ENCODE peak calls at places on chromosome 9, in ten cellular contexts. Q is right lobe of liver, J is sigmoid colon, W is transverse colon, D is hepatocyte, L is lower lobe of right lung, T is left lung, X is Peyer's patch, G is MM.1S, I is AG04450. R is an unnamed sample.

GRCh38 chr9:124285903-124286291 is 28.1 kb downstream of the NEK6 start:
- DNase-seq in Q (peak; percentile 75), J (peak; percentile 95), W (peak; percentile 80), D (peak; percentile 74), L (peak; percentile 81), T (peak; percentile 93), X (peak; percentile 85), G (peak; percentile 93), I (peak; percentile 97), R (peak; percentile 60)

GRCh38 chr9:20315672-20316071 is 306.6 kb downstream of the MLLT3 start:
- DNase-seq in Q (no peak), J (no peak), W (no peak), D (peak; percentile 31), L (no peak), T (no peak), X (no peak), G (no peak), I (peak; percentile 55), R (no peak)

GRCh38 chr9:112037281-112038016 is 137.6 kb downstream of the SUSD1 start:
- DNase-seq in Q (no peak), J (no peak), W (peak; percentile 32), D (no peak), L (no peak), T (no peak), X (peak; percentile 71), G (peak; percentile 73), I (peak; percentile 53), R (no peak)

GRCh38 chr9:38309324-38310195 is 82.9 kb upstream of the ALDH1B1 start:
- DNase-seq in Q (no peak), J (no peak), W (no peak), D (peak; percentile 25), L (no peak), T (no peak), X (no peak), G (no peak), I (no peak), R (no peak)

GRCh38 chr9:116565986-116566385 is 121.1 kb upstream of the TRIM32 start:
- DNase-seq in Q (no peak), J (no peak), W (no peak), D (no peak), L (no peak), T (no peak), X (no peak), G (no peak), I (no peak), R (no peak)

GRCh38 chr9:127154003-127154389 is 31.6 kb upstream of the ANGPTL2 start:
- DNase-seq in Q (no peak), J (peak; percentile 61), W (no peak), D (no peak), L (no peak), T (no peak), X (no peak), G (no peak), I (no peak), R (no peak)

GRCh38 chr9:127450170-127450830 is 906 bp downstream of the RPL12 start:
- DNase-seq in Q (no peak), J (no peak), W (no peak), D (peak; percentile 60), L (no peak), T (no peak), X (no peak), G (no peak), I (peak; percentile 26), R (no peak)

GRCh38 chr9:130532426-130532825 is 47.0 kb upstream of the FUBP3 start:
- DNase-seq in Q (no peak), J (no peak), W (no peak), D (no peak), L (no peak), T (no peak), X (no peak), G (no peak), I (no peak), R (no peak)

GRCh38 chr9:36142510-36143161 is 6.1 kb downstream of the GLIPR2 start:
- DNase-seq in Q (peak; percentile 56), J (peak; percentile 69), W (peak; percentile 42), D (no peak), L (no peak), T (no peak), X (no peak), G (no peak), I (no peak), R (no peak)

GRCh38 chr9:36881316-36882116 is 152.6 kb downstream of the PAX5 start:
- DNase-seq in Q (peak; percentile 44), J (peak; percentile 48), W (no peak), D (no peak), L (no peak), T (no peak), X (no peak), G (no peak), I (no peak), R (no peak)

GRCh38 chr9:78510035-78510434 is 213.1 kb downstream of the PSAT1 start:
- DNase-seq in Q (no peak), J (no peak), W (no peak), D (no peak), L (no peak), T (no peak), X (no peak), G (no peak), I (no peak), R (no peak)

GRCh38 chr9:71604197-71605063 is 163.9 kb downstream of the CEMIP2 start:
- DNase-seq in Q (peak; percentile 77), J (peak; percentile 83), W (peak; percentile 81), D (peak; percentile 89), L (peak; percentile 75), T (peak; percentile 79), X (peak; percentile 78), G (peak; percentile 61), I (peak; percentile 54), R (peak; percentile 66)

GRCh38 chr9:13278368-13279246 is 885 bp downstream of the MPDZ start:
- DNase-seq in Q (peak; percentile 60), J (peak; percentile 88), W (peak; percentile 24), D (peak; percentile 69), L (peak; percentile 50), T (peak; percentile 46), X (no peak), G (no peak), I (no peak), R (peak; percentile 51)

GRCh38 chr9:111258209-111258877 is 71.7 kb downstream of the OR2K2 start:
- DNase-seq in Q (no peak), J (peak; percentile 64), W (no peak), D (peak; percentile 38), L (no peak), T (no peak), X (no peak), G (no peak), I (no peak), R (no peak)

GRCh38 chr9:21677834-21678233 is 124.6 kb upstream of the MTAP start:
- DNase-seq in Q (no peak), J (no peak), W (no peak), D (no peak), L (no peak), T (no peak), X (no peak), G (no peak), I (no peak), R (no peak)

GRCh38 chr9:70021026-70021571 is 22.5 kb upstream of the MAMDC2 start:
- DNase-seq in Q (no peak), J (no peak), W (no peak), D (no peak), L (no peak), T (no peak), X (no peak), G (no peak), I (peak; percentile 79), R (peak; percentile 61)

GRCh38 chr9:116737137-116737546 is 50.0 kb downstream of the TRIM32 start:
- DNase-seq in Q (peak; percentile 85), J (peak; percentile 74), W (peak; percentile 70), D (peak; percentile 92), L (peak; percentile 82), T (peak; percentile 74), X (peak; percentile 44), G (peak; percentile 68), I (peak; percentile 47), R (peak; percentile 73)

GRCh38 chr9:79883073-79883645 is 311.4 kb downstream of the TLE4 start:
- DNase-seq in Q (no peak), J (no peak), W (peak; percentile 26), D (no peak), L (no peak), T (no peak), X (peak; percentile 74), G (no peak), I (no peak), R (peak; percentile 20)

GRCh38 chr9:137141976-137142936 is 3.3 kb downstream of the GRIN1 start:
- DNase-seq in Q (peak; percentile 44), J (no peak), W (no peak), D (no peak), L (no peak), T (no peak), X (no peak), G (no peak), I (no peak), R (no peak)
- H3K27me3 ChIP-seq in Q (no peaks in the 10 kb centered on the region), J (peaks cover 36% of the 10 kb centered on the region), W (peaks cover 84% of the 10 kb centered on the region), D (peaks cover 59% of the 10 kb centered on the region), L (peaks cover 81% of the 10 kb centered on the region), T (peaks cover 92% of the 10 kb centered on the region), X (peaks cover 22% of the 10 kb centered on the region), G (peaks cover 71% of the 10 kb centered on the region), I (peaks cover 41% of the 10 kb centered on the region), R (peaks cover 92% of the 10 kb centered on the region)

DNA sequence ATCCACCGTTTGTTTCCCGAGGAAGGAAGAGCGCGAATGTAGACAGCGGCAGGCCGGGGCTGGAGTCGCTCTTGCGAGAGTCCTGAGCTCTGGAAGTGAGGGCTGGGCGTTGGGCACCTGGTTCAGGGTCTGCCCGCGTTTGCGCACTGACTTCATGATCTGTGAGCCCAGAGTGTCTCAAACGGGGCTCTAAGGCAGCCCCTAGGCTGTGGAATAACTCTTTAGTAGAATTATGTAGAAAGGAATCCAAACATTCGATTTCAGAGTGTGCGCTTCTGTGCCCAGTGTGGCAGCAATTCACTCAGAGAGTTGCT is 478 bp upstream of the GGTA1 start:
- DNase-seq in Q (no peak), J (no peak), W (no peak), D (no peak), L (no peak), T (no peak), X (no peak), G (no peak), I (no peak), R (no peak)
- TF ChIP-seq CTCF in Q (no peak), J (no peak), W (no peak), D (no peak), L (no peak), T (no peak), X (no peak), G (no peak), I (no peak), R (no peak)

GRCh38 chr9:92668746-92669526 is 995 bp downstream of the IPPK start:
- DNase-seq in Q (no peak), J (no peak), W (peak; percentile 54), D (peak; percentile 77), L (no peak), T (no peak), X (no peak), G (peak; percentile 58), I (no peak), R (peak; percentile 54)
- H3K27ac ChIP-seq in Q (peak overlapping the region; percentile 64), J (peak overlapping the region; percentile 89), W (peak overlapping the region; percentile 93), D (peak overlapping the region; percentile 94), L (peak overlapping the region; percentile 97), T (peak overlapping the region; percentile 95), X (peak overlapping the region; percentile 71), G (peak overlapping the region; percentile 62), I (peak overlapping the region; percentile 78), R (peak overlapping the region; percentile 98)

DNA sequence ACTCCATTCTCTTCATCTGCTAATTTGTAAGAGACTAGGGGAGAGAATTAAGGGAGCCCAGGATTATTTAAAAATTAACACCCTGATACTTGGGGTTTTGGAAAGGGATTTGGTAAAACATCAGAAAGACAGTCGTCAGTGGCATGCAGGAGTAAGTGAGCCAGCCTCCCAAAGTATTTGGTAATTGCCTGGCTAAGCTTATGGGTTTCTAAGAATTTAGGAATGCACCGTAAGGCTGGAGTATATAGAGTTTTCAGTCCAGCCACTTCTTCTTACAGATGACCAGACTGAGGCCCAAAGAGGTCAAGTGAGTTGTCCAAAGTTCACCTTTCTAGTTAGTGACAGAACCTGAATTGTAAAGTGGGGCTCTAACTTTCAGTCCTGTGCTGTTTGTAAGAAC is 25.8 kb upstream of the NFIB start:
- DNase-seq in Q (no peak), J (no peak), W (no peak), D (no peak), L (no peak), T (no peak), X (no peak), G (no peak), I (no peak), R (no peak)
- H3K27me3 ChIP-seq in Q (no peaks in the 10 kb centered on the region), J (no peaks in the 10 kb centered on the region), W (peaks cover 56% of the 10 kb centered on the region), D (peaks cover 56% of the 10 kb centered on the region), L (no peaks in the 10 kb centered on the region), T (peaks cover 28% of the 10 kb centered on the region), X (no peaks in the 10 kb centered on the region), G (no peaks in the 10 kb centered on the region), I (peaks cover 80% of the 10 kb centered on the region), R (no peaks in the 10 kb centered on the region)